ENCODE peak calls at places on chromosome 22, in ten cellular contexts. One of them, this sample, is unnamed.

GRCh38 chr22:23777776-23778575 is 5.3 kb downstream of the MMP11 start:
- DNase-seq in IMR-90: peak; percentile 18
- DNase-seq in prostate gland: no peak
- DNase-seq in uterus: peak; percentile 32
- DNase-seq in Peyer's patch: no peak
- DNase-seq in A549: no peak
- DNase-seq in tibial nerve: no peak
- DNase-seq in ovary: no peak
- DNase-seq in GM12878: no peak
- DNase-seq in endothelial cell of umbilical vein: no peak
- DNase-seq in this sample: no peak

GRCh38 chr22:23031795-23032194 is 38.5 kb upstream of the GNAZ start:
- DNase-seq in endothelial cell of umbilical vein: no peak
- DNase-seq in tibial nerve: no peak
- DNase-seq in uterus: no peak
- DNase-seq in A549: no peak
- DNase-seq in GM12878: no peak
- DNase-seq in prostate gland: no peak
- DNase-seq in IMR-90: no peak
- DNase-seq in ovary: no peak
- DNase-seq in Peyer's patch: no peak
- DNase-seq in this sample: no peak

GRCh38 chr22:16594026-16594425 is 1.4 kb upstream of the CCT8L2 start:
- DNase-seq in uterus: no peak
- DNase-seq in A549: no peak
- DNase-seq in endothelial cell of umbilical vein: no peak
- DNase-seq in ovary: no peak
- DNase-seq in prostate gland: no peak
- DNase-seq in Peyer's patch: no peak
- DNase-seq in tibial nerve: no peak
- DNase-seq in GM12878: no peak
- DNase-seq in IMR-90: no peak
- DNase-seq in this sample: no peak

GRCh38 chr22:50606126-50606525 is 5.5 kb downstream of the MAPK8IP2 start:
- DNase-seq in GM12878: no peak
- DNase-seq in tibial nerve: no peak
- DNase-seq in uterus: no peak
- DNase-seq in A549: no peak
- DNase-seq in endothelial cell of umbilical vein: no peak
- DNase-seq in prostate gland: no peak
- DNase-seq in ovary: no peak
- DNase-seq in IMR-90: no peak
- DNase-seq in Peyer's patch: no peak
- DNase-seq in this sample: no peak

GRCh38 chr22:46056169-46057041 is 79.4 kb upstream of the WNT7B start:
- DNase-seq in ovary: peak; percentile 65
- DNase-seq in GM12878: no peak
- DNase-seq in Peyer's patch: no peak
- DNase-seq in endothelial cell of umbilical vein: no peak
- DNase-seq in IMR-90: no peak
- DNase-seq in A549: no peak
- DNase-seq in uterus: peak; percentile 58
- DNase-seq in tibial nerve: peak; percentile 34
- DNase-seq in prostate gland: no peak
- DNase-seq in this sample: no peak

GRCh38 chr22:23072911-23073491 is 2.7 kb downstream of the GNAZ start:
- DNase-seq in endothelial cell of umbilical vein: no peak
- DNase-seq in GM12878: no peak
- DNase-seq in A549: no peak
- DNase-seq in tibial nerve: no peak
- DNase-seq in IMR-90: no peak
- DNase-seq in Peyer's patch: no peak
- DNase-seq in prostate gland: no peak
- DNase-seq in ovary: peak; percentile 22
- DNase-seq in uterus: peak; percentile 6
- DNase-seq in this sample: no peak

GRCh38 chr22:34639911-34640310 is 426.0 kb upstream of the ISX start:
- DNase-seq in A549: no peak
- DNase-seq in uterus: no peak
- DNase-seq in IMR-90: no peak
- DNase-seq in GM12878: no peak
- DNase-seq in tibial nerve: no peak
- DNase-seq in Peyer's patch: no peak
- DNase-seq in endothelial cell of umbilical vein: no peak
- DNase-seq in prostate gland: no peak
- DNase-seq in ovary: no peak
- DNase-seq in this sample: no peak

GRCh38 chr22:17969732-17970131 is 54.6 kb downstream of the MICAL3 start:
- DNase-seq in Peyer's patch: no peak
- DNase-seq in prostate gland: no peak
- DNase-seq in ovary: peak; percentile 56
- DNase-seq in uterus: no peak
- DNase-seq in A549: peak; percentile 89
- DNase-seq in GM12878: no peak
- DNase-seq in IMR-90: peak; percentile 99
- DNase-seq in tibial nerve: no peak
- DNase-seq in endothelial cell of umbilical vein: peak; percentile 52
- DNase-seq in this sample: no peak

GRCh38 chr22:39150848-39151215 is 1.6 kb downstream of the CBX7 start:
- DNase-seq in uterus: no peak
- DNase-seq in A549: no peak
- DNase-seq in prostate gland: no peak
- DNase-seq in tibial nerve: peak; percentile 10
- DNase-seq in GM12878: no peak
- DNase-seq in endothelial cell of umbilical vein: no peak
- DNase-seq in IMR-90: no peak
- DNase-seq in ovary: no peak
- DNase-seq in Peyer's patch: no peak
- DNase-seq in this sample: no peak
- H3K27ac ChIP-seq in uterus: peak overlapping the region; percentile 95
- H3K27ac ChIP-seq in A549: no peak overlapping the region
- H3K27ac ChIP-seq in prostate gland: peak overlapping the region; percentile 98
- H3K27ac ChIP-seq in tibial nerve: peak overlapping the region; percentile 100
- H3K27ac ChIP-seq in GM12878: no peak overlapping the region
- H3K27ac ChIP-seq in endothelial cell of umbilical vein: no peak overlapping the region
- H3K27ac ChIP-seq in IMR-90: no peak overlapping the region
- H3K27ac ChIP-seq in ovary: peak overlapping the region; percentile 97
- H3K27ac ChIP-seq in Peyer's patch: peak overlapping the region; percentile 90
- H3K27ac ChIP-seq in this sample: peak overlapping the region; percentile 99

DNA sequence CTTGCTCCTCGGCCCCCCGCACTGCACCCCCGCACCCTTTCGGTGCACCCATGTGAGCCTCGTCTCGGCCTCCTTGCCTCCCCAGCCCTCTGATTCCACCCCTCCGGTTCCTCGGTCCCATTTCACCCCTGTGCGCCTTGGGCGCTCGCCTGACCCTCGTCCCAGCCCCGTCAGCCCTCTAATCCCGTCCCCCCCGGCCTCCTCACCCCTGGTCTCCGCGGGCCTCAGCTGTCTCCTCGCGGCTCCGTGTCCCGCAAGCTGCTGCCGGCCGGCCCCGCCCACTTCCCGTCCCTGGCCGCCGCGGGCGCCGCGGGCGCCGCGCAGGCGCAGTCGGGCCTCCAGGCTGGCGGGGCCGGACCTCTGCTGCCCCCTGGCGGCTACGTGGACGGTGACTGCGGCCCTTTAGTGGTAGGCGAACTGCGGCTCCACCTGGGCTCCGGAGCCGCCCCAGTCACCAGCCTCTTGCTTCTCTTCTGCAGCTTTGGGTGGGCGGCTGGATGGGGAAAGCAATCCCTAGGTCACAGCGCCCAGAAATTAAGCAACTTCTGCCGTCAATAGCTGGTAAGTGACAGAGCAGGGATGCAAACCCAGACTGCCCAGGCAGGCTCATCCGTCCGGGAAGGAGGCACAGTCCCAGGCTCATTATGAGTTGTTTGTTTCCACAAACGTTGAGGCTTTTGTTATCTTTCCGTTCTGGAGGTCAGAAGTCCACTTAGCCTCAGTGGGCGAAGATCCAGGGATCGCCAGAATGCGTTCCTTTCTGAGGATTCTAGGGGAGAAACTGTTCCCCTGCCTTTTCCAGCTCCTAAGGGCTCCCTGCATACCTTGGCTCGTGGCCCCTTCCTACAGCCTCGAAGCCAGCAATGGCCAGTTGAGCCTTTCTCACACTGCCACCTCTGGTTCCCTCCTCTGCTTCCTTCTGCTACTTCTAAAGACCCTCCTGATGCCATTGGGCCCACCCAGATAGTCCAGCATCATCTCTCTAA is at the start of gene PPM1F:
- DNase-seq in GM12878: peak; percentile 8
- DNase-seq in endothelial cell of umbilical vein: peak; percentile 81
- DNase-seq in Peyer's patch: peak; percentile 85
- DNase-seq in A549: peak; percentile 55
- DNase-seq in IMR-90: peak; percentile 55
- DNase-seq in uterus: peak; percentile 82
- DNase-seq in ovary: peak; percentile 93
- DNase-seq in tibial nerve: peak; percentile 72
- DNase-seq in prostate gland: peak; percentile 80
- DNase-seq in this sample: no peak
- TF ChIP-seq POLR2A in GM12878: peak; percentile 67
- TF ChIP-seq POLR2A in endothelial cell of umbilical vein: peak; percentile 89
- TF ChIP-seq POLR2A in Peyer's patch: no peak
- TF ChIP-seq POLR2A in A549: peak; percentile 41
- TF ChIP-seq POLR2A in IMR-90: peak; percentile 16
- TF ChIP-seq POLR2A in uterus: no peak
- TF ChIP-seq POLR2A in ovary: no peak
- TF ChIP-seq POLR2A in tibial nerve: peak; percentile 24
- TF ChIP-seq POLR2A in prostate gland: peak; percentile 52
- TF ChIP-seq POLR2A in this sample: no peak

GRCh38 chr22:20130319-20130718 is 1.3 kb upstream of the ZDHHC8 start:
- DNase-seq in IMR-90: no peak
- DNase-seq in A549: no peak
- DNase-seq in endothelial cell of umbilical vein: no peak
- DNase-seq in ovary: no peak
- DNase-seq in uterus: no peak
- DNase-seq in GM12878: no peak
- DNase-seq in tibial nerve: no peak
- DNase-seq in Peyer's patch: no peak
- DNase-seq in prostate gland: no peak
- DNase-seq in this sample: no peak
- H3K4me3 ChIP-seq in IMR-90: no peak overlapping the region
- H3K4me3 ChIP-seq in A549: no peak overlapping the region
- H3K4me3 ChIP-seq in endothelial cell of umbilical vein: no peak overlapping the region
- H3K4me3 ChIP-seq in ovary: no peak overlapping the region
- H3K4me3 ChIP-seq in uterus: peak overlapping the region; percentile 95
- H3K4me3 ChIP-seq in GM12878: no peak overlapping the region
- H3K4me3 ChIP-seq in tibial nerve: no peak overlapping the region
- H3K4me3 ChIP-seq in Peyer's patch: no peak overlapping the region
- H3K4me3 ChIP-seq in prostate gland: no peak overlapping the region
- H3K4me3 ChIP-seq in this sample: peak overlapping the region; percentile 97

DNA sequence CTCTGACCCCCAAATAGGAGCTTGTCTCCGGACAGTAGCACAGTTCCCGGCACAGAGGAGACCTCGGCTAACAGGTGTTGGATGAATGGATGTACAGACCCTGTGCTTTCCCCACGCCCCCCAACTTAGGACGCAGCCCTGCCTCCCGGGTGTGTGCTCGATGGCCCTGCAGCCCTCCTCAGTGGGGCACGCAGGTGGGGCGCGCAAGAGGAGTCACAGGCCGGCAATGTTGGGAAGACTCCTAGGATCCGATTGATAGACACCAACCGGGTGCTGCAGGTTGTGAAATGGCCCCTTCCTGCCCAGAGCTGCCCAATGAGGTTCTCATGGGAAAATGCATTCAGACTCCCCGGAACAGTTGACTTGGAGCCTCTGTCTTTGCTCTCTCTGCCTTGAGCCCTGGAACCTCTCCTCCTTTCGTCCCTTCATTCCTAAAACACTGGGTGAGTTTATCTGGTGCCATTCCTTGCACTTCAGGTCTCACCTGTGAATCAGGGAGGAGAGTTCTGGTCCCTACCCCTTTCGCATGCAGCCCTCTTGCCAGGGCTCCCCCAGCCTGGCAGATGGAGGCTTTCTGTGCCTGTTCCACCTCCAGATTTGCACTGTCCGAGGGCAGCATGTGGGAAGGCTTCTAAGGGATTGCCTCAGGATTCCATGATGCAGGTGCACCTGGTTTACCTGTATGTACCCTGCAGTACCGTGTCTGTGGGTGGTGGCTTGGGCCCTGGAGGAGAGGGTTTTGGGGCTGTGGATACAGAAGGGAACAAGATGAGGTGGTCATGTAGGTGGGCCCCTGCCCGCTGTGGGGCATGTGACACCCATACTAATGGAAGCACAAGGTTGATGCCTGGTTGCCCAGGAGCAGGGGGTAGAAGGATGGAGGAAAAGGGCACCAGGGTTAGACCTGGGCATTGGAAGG is 1.2 kb downstream of the MICALL1 start:
- DNase-seq in uterus: no peak
- DNase-seq in prostate gland: no peak
- DNase-seq in tibial nerve: no peak
- DNase-seq in ovary: no peak
- DNase-seq in A549: no peak
- DNase-seq in Peyer's patch: no peak
- DNase-seq in GM12878: no peak
- DNase-seq in endothelial cell of umbilical vein: peak; percentile 8
- DNase-seq in IMR-90: peak; percentile 15
- DNase-seq in this sample: no peak
- H3K27ac ChIP-seq in uterus: peak overlapping the region; percentile 94
- H3K27ac ChIP-seq in prostate gland: peak overlapping the region; percentile 90
- H3K27ac ChIP-seq in tibial nerve: peak overlapping the region; percentile 87
- H3K27ac ChIP-seq in ovary: peak overlapping the region; percentile 74
- H3K27ac ChIP-seq in A549: peak overlapping the region; percentile 99
- H3K27ac ChIP-seq in Peyer's patch: peak overlapping the region; percentile 85
- H3K27ac ChIP-seq in GM12878: peak overlapping the region; percentile 59
- H3K27ac ChIP-seq in endothelial cell of umbilical vein: no peak overlapping the region
- H3K27ac ChIP-seq in IMR-90: peak overlapping the region; percentile 50
- H3K27ac ChIP-seq in this sample: peak overlapping the region; percentile 96

GRCh38 chr22:36256474-36256873 is 3.5 kb downstream of the APOL1 start:
- DNase-seq in ovary: no peak
- DNase-seq in GM12878: no peak
- DNase-seq in prostate gland: no peak
- DNase-seq in A549: no peak
- DNase-seq in tibial nerve: no peak
- DNase-seq in uterus: no peak
- DNase-seq in endothelial cell of umbilical vein: no peak
- DNase-seq in IMR-90: peak; percentile 55
- DNase-seq in Peyer's patch: no peak
- DNase-seq in this sample: no peak

GRCh38 chr22:36253523-36254490 is 874 bp downstream of the APOL1 start:
- DNase-seq in GM12878: no peak
- DNase-seq in ovary: peak; percentile 58
- DNase-seq in uterus: peak; percentile 73
- DNase-seq in tibial nerve: no peak
- DNase-seq in Peyer's patch: no peak
- DNase-seq in prostate gland: peak; percentile 33
- DNase-seq in endothelial cell of umbilical vein: no peak
- DNase-seq in A549: no peak
- DNase-seq in IMR-90: no peak
- DNase-seq in this sample: no peak

GRCh38 chr22:36249160-36249559 is 3.8 kb upstream of the APOL1 start:
- DNase-seq in uterus: no peak
- DNase-seq in prostate gland: no peak
- DNase-seq in tibial nerve: no peak
- DNase-seq in ovary: no peak
- DNase-seq in Peyer's patch: no peak
- DNase-seq in GM12878: no peak
- DNase-seq in A549: no peak
- DNase-seq in IMR-90: no peak
- DNase-seq in endothelial cell of umbilical vein: no peak
- DNase-seq in this sample: no peak

GRCh38 chr22:36257308-36257707 is 4.4 kb downstream of the APOL1 start:
- DNase-seq in GM12878: no peak
- DNase-seq in ovary: no peak
- DNase-seq in IMR-90: no peak
- DNase-seq in A549: no peak
- DNase-seq in Peyer's patch: no peak
- DNase-seq in endothelial cell of umbilical vein: no peak
- DNase-seq in uterus: no peak
- DNase-seq in tibial nerve: no peak
- DNase-seq in prostate gland: no peak
- DNase-seq in this sample: peak; percentile 83

GRCh38 chr22:36252754-36253522 is at the start of gene APOL1:
- DNase-seq in uterus: peak; percentile 78
- DNase-seq in A549: peak; percentile 19
- DNase-seq in GM12878: peak; percentile 62
- DNase-seq in ovary: peak; percentile 54
- DNase-seq in prostate gland: peak; percentile 65
- DNase-seq in endothelial cell of umbilical vein: peak; percentile 69
- DNase-seq in tibial nerve: no peak
- DNase-seq in Peyer's patch: peak; percentile 64
- DNase-seq in IMR-90: peak; percentile 43
- DNase-seq in this sample: peak; percentile 93
- TF ChIP-seq POLR2A in uterus: peak; percentile 53
- TF ChIP-seq POLR2A in A549: no peak
- TF ChIP-seq POLR2A in GM12878: peak; percentile 49
- TF ChIP-seq POLR2A in ovary: peak; percentile 49
- TF ChIP-seq POLR2A in prostate gland: peak; percentile 80
- TF ChIP-seq POLR2A in endothelial cell of umbilical vein: no peak
- TF ChIP-seq POLR2A in tibial nerve: no peak
- TF ChIP-seq POLR2A in Peyer's patch: peak; percentile 73
- TF ChIP-seq POLR2A in IMR-90: no peak
- TF ChIP-seq POLR2A in this sample: no peak